ENCODE peak calls at places on chromosomes 6 and 20, in ten cellular contexts. Z, O, Q, A, G, P, N, Y, W and F are unnamed samples.

GRCh38 chr20:29763821-29764511 is 1493.5 kb upstream of the DEFB115 start:
- DNase-seq in G (no peak), Z (no peak), O (no peak), P (no peak), A (no peak), Q (no peak), W (no peak), N (no peak), Y (no peak), F (no peak)

GRCh38 chr20:25061103-25061799 is 3.3 kb upstream of the ACSS1 start:
- DNase-seq in A (no peak), P (peak; percentile 68), W (no peak), Q (no peak), Z (no peak), O (no peak), N (no peak), G (no peak), Y (no peak), F (no peak)

GRCh38 chr20:63428906-63429575 is 43.4 kb downstream of the KCNQ2 start:
- DNase-seq in A (no peak), Z (no peak), G (no peak), N (no peak), O (no peak), Y (no peak), W (no peak), Q (no peak), P (no peak), F (no peak)

GRCh38 chr20:34705383-34706021 is 1.4 kb downstream of the TP53INP2 start:
- DNase-seq in O (peak; percentile 22), A (no peak), Q (no peak), Z (no peak), N (no peak), Y (no peak), W (no peak), G (peak; percentile 65), P (peak; percentile 59), F (peak; percentile 62)

GRCh38 chr6:130090796-130091195 is 72.4 kb downstream of the L3MBTL3 start:
- DNase-seq in G (no peak), Q (no peak), W (no peak), Y (no peak), O (no peak), P (no peak), Z (no peak), N (no peak), A (no peak), F (no peak)

GRCh38 chr20:46699651-46700359 is 9.6 kb upstream of the SLC2A10 start:
- DNase-seq in Q (no peak), Y (no peak), Z (no peak), G (peak; percentile 35), N (no peak), O (no peak), P (no peak), A (no peak), W (no peak), F (no peak)

GRCh38 chr6:161215876-161216615 is 57.8 kb downstream of the AGPAT4 start:
- DNase-seq in A (no peak), W (no peak), Z (no peak), Y (no peak), P (no peak), G (no peak), O (no peak), Q (no peak), N (no peak), F (no peak)

GRCh38 chr20:20680991-20681508 is 31.4 kb downstream of the RALGAPA2 start:
- DNase-seq in W (no peak), A (no peak), Q (no peak), P (no peak), Z (no peak), O (no peak), G (no peak), N (no peak), Y (no peak), F (no peak)

GRCh38 chr6:7283676-7284075 is 29.3 kb downstream of the SSR1 start:
- DNase-seq in A (no peak), Y (no peak), P (no peak), O (no peak), Q (no peak), W (no peak), Z (no peak), N (no peak), G (no peak), F (no peak)

GRCh38 chr6:70315096-70315751 is 12.3 kb upstream of the COL9A1 start:
- DNase-seq in Q (no peak), O (no peak), N (no peak), Z (no peak), G (no peak), W (no peak), Y (no peak), P (no peak), A (no peak), F (no peak)

GRCh38 chr6:36829919-36830544 is 9.2 kb downstream of the CPNE5 start:
- DNase-seq in O (peak; percentile 66), G (no peak), Y (peak; percentile 89), P (peak; percentile 84), N (peak; percentile 78), Q (no peak), W (no peak), Z (peak; percentile 71), A (peak; percentile 43), F (no peak)

GRCh38 chr20:23257848-23258746 is 92.5 kb upstream of the NXT1 start:
- DNase-seq in P (no peak), G (no peak), Z (no peak), Y (no peak), A (no peak), O (no peak), W (peak; percentile 48), Q (no peak), N (peak; percentile 40), F (peak; percentile 76)

DNA sequence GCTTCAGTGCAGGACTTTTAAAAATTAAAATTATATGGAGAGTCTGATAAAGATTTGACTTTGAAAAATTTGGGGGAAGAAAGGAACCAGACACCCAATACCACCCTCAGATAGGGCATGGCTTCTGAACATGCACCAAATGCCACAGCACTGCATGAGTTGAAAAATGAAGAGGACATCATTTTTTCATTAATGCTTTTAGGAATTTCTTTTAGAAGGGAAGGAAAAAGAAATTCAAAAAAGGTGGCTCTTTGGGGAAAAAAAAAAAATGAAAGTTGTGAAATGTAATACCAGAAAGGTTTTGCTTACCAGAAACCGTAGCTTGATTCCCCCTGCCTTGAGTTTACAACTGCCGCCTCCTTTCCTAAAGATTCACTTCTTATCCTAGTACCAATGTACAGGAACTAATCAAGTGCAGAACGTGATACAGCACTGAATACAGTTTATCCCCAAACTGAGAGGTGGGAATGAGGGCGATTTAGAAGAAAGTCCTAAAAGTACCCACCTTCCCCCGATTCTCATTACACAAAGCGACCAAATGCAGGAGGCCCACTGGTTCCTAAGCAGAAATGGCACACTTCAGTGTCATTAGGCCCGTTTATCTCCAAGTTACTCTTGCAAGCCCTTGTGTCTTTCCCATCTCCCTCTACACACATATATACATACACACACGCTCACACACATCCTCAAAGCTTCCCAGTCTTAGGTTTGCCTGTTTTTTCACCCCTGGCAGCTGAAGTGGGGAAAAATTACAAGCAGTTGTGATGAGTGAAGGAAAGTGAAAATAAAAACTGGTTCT is 2.8 kb downstream of the PPP1R10 start:
- DNase-seq in O (no peak), Q (no peak), N (no peak), Y (no peak), G (no peak), W (no peak), P (no peak), A (no peak), Z (no peak), F (no peak)
- TF ChIP-seq POLR2A in O (no peak), Q (no peak), N (no peak), Y (no peak), G (no peak), W (no peak), P (no peak), A (no peak), Z (no peak), F (peak; percentile 29)

DNA sequence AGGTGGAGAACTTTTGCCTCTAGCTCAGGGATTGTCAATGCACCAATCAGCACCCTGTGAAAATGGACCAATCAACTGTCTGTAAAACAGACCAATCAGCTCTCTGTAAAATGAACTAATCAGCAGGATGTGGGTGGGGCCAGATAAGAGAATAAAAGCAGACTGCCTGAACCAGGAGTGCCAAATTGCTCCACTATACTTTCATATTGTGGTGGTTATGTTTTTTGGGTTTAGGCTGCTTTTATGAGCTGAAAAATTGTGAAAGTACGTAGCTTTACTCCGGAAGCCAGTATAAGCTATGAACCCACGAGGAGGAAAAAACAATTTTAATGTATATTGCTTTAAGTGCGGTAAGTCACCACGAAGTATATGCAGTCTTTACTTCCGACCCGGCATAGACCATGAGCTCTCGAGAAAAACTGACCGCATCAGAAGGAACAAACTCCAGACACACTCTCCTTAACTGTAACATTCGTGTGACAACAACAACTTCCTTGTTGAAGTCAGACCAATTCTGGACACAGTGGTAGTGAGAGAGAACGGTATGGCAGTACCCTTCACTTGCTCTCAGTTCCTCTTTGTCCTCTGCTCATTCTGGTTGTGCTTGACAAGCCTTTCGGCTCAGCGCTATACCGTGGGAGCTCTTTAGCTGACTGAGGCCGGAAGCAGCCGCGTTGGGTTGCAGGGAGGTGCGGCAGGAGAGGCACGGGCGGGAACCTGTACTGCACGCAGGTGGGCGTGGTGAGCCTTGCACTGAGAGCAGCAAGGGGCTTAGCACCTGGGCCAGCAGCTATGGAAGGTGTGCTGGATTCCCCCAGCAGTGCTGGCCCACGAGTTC is 81.9 kb upstream of the E2F3 start:
- DNase-seq in Y (no peak), P (peak; percentile 40), O (no peak), Q (peak; percentile 18), N (no peak), G (no peak), A (no peak), Z (peak; percentile 75), W (no peak), F (no peak)
- TF ChIP-seq POLR2A in Y (no peak), P (no peak), O (no peak), Q (no peak), N (no peak), G (no peak), A (no peak), Z (no peak), W (no peak), F (no peak)

DNA sequence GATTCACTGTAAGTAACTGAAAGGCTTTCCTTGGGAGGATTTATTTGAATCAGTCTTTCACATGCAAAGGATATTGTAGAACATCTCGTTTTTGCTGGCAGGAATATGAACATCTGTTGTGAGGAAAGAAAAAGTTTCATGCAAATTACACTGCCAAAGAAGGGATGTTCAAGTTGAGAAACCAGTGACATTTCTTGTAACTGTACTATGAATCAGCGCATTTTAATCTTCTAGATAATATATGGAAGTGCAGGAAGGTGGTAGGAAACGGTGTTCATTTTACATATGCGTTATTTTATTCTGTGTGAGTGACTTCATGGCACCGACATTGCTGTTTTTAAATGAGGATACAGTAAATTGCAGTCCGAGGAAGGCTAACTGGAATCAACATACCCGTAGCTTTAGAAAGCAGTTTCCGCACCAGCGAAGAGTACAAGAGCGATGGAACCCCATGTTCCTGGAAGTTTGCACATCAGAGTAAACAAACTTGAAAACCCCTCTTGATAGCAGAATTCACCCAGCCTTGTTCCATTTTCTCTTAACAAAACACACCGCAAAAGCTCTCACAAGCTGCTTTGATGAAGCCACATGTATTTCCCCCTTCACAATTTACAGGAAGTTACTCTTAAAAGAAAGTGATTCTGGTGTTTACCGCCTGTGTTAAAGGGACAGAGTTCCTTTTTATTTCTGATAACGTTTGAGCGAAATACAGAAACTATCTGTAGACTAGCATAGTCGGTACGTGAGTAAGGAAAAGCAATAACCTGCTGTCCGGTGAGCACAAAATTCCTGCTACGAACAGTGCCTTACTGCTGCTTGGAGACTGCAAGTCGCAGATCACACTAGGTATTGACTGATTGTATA is 11.5 kb downstream of the PRDM1 start:
- DNase-seq in Z (no peak), N (no peak), W (no peak), A (no peak), Q (peak; percentile 25), Y (no peak), G (peak; percentile 17), O (peak; percentile 49), P (no peak), F (no peak)
- TF ChIP-seq POLR2A in Z (no peak), N (no peak), W (no peak), A (no peak), Q (no peak), Y (no peak), G (no peak), O (no peak), P (no peak), F (no peak)

GRCh38 chr6:131636880-131637792 is at the start of gene ENPP3:
- DNase-seq in Q (no peak), Y (no peak), G (no peak), O (no peak), P (no peak), A (no peak), N (no peak), W (no peak), Z (no peak), F (no peak)
- TF ChIP-seq POLR2A in Q (no peak), Y (no peak), G (no peak), O (no peak), P (no peak), A (no peak), N (no peak), W (no peak), Z (no peak), F (no peak)